ENCODE peak calls at places on chromosomes 4 and X, in six cellular contexts. C, D, M, S, I and Q are unnamed samples.

GRCh38 chrX:13029831-13030771 is 14.3 kb downstream of the FAM9C start:
- DNase-seq in D (no peak), M (no peak), S (no peak), C (peak; percentile 71), I (no peak), Q (no peak)

GRCh38 chrX:23779025-23779424 is 3.9 kb upstream of the SAT1 start:
- DNase-seq in C (no peak), M (no peak), S (peak; percentile 92), D (no peak), I (no peak), Q (peak; percentile 75)

GRCh38 chrX:134753185-134754008 is 95.1 kb upstream of the PLAC1 start:
- DNase-seq in I (no peak), S (peak; percentile 19), C (no peak), M (no peak), D (no peak), Q (peak; percentile 11)

GRCh38 chr4:61918507-61919462 is 718.7 kb downstream of the ADGRL3 start:
- DNase-seq in D (no peak), I (no peak), S (no peak), M (no peak), C (no peak), Q (no peak)

GRCh38 chrX:56728752-56729151 is 291 bp upstream of the NBDY start:
- DNase-seq in C (peak; percentile 43), I (no peak), M (no peak), S (peak; percentile 19), D (no peak), Q (no peak)

GRCh38 chr4:6076391-6076790 is 58.2 kb upstream of the C4orf50 start:
- DNase-seq in I (no peak), S (no peak), C (no peak), D (no peak), M (no peak), Q (no peak)

GRCh38 chrX:43618376-43619205 is 37.5 kb upstream of the MAOA start:
- DNase-seq in C (no peak), S (no peak), I (no peak), M (no peak), D (no peak), Q (no peak)

GRCh38 chr4:7787681-7788141 is 151.9 kb downstream of the AFAP1 start:
- DNase-seq in D (no peak), C (no peak), M (no peak), I (no peak), S (no peak), Q (no peak)

GRCh38 chr4:175386776-175387507 is 425.1 kb downstream of the GPM6A start:
- DNase-seq in I (no peak), S (no peak), C (no peak), D (no peak), M (no peak), Q (no peak)

GRCh38 chr4:184344435-184344834 is 126.8 kb upstream of the ENPP6 start:
- DNase-seq in D (no peak), I (no peak), S (no peak), M (peak; percentile 48), C (no peak), Q (no peak)
- H3K4me1 ChIP-seq in D (no peaks in the 10 kb centered on the region), I (peaks cover 55% of the 10 kb centered on the region), S (peaks cover 9% of the 10 kb centered on the region), M (peaks cover 61% of the 10 kb centered on the region), C (no peaks in the 10 kb centered on the region), Q (peaks cover 18% of the 10 kb centered on the region)

GRCh38 chr4:168607215-168607614 is 110.4 kb downstream of the PALLD start:
- DNase-seq in C (no peak), I (no peak), D (no peak), S (no peak), M (no peak), Q (no peak)

GRCh38 chr4:168601899-168602298 is 105.0 kb downstream of the PALLD start:
- DNase-seq in I (no peak), M (no peak), D (no peak), S (peak; percentile 53), C (no peak), Q (no peak)

GRCh38 chr4:168604496-168605373 is 107.9 kb downstream of the PALLD start:
- DNase-seq in I (no peak), C (no peak), D (peak; percentile 62), S (peak; percentile 91), M (no peak), Q (no peak)

GRCh38 chr4:168608771-168609170 is 111.9 kb downstream of the PALLD start:
- DNase-seq in S (no peak), I (no peak), M (no peak), C (no peak), D (no peak), Q (no peak)

GRCh38 chr4:168605411-168605810 is 108.6 kb downstream of the PALLD start:
- DNase-seq in I (no peak), D (no peak), C (no peak), M (no peak), S (peak; percentile 70), Q (no peak)
- H3K4me1 ChIP-seq in I (peaks cover 65% of the 10 kb centered on the region), D (no peaks in the 10 kb centered on the region), C (no peaks in the 10 kb centered on the region), M (peaks cover 32% of the 10 kb centered on the region), S (peaks cover 50% of the 10 kb centered on the region), Q (peaks cover 36% of the 10 kb centered on the region)

GRCh38 chr4:39044947-39045734 is 12.9 kb upstream of the TMEM156 start:
- DNase-seq in C (peak; percentile 43), M (no peak), S (peak; percentile 18), D (no peak), I (no peak), Q (peak; percentile 33)

GRCh38 chr4:39044364-39044946 is 12.2 kb upstream of the TMEM156 start:
- DNase-seq in S (peak; percentile 92), D (peak; percentile 82), I (peak; percentile 96), C (peak; percentile 89), M (peak; percentile 90), Q (peak; percentile 73)

GRCh38 chr4:39043058-39043696 is 11.0 kb upstream of the TMEM156 start:
- DNase-seq in M (no peak), D (no peak), C (no peak), S (peak; percentile 28), I (no peak), Q (no peak)

GRCh38 chr4:39043697-39044363 is 11.6 kb upstream of the TMEM156 start:
- DNase-seq in C (peak; percentile 6), S (peak; percentile 26), D (no peak), I (no peak), M (no peak), Q (no peak)

GRCh38 chr4:39042365-39042764 is 10.2 kb upstream of the TMEM156 start:
- DNase-seq in C (no peak), M (no peak), S (no peak), I (no peak), D (no peak), Q (no peak)
- H3K4me1 ChIP-seq in C (peaks cover 17% of the 10 kb centered on the region), M (peaks cover 9% of the 10 kb centered on the region), S (peaks cover 30% of the 10 kb centered on the region), I (peaks cover 21% of the 10 kb centered on the region), D (no peaks in the 10 kb centered on the region), Q (peaks cover 33% of the 10 kb centered on the region)

DNA sequence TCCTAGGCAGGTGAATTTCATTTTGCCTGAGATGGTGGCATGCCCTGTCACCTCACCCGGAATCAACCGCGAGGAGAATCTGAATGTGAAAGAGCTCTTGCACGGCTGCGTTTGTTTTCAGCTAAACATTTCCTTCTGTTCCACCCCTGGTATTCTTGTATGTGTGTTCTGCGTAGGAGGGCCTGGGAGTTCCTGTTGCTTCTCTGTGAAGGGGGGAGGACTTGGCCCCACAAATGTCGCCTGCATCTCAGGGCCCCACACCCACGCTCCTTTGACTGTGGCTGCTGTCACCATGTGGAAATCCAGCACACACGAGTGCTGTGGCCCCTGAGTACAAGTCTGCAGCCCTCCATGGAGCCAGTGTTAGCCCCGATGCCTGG is 45.8 kb upstream of the CLCN4 start:
- DNase-seq in D (no peak), I (no peak), C (peak; percentile 86), M (no peak), S (no peak), Q (no peak)
- H3K4me1 ChIP-seq in D (no peaks in the 10 kb centered on the region), I (peaks cover 71% of the 10 kb centered on the region), C (peaks cover 65% of the 10 kb centered on the region), M (peaks cover 16% of the 10 kb centered on the region), S (no peaks in the 10 kb centered on the region), Q (peaks cover 8% of the 10 kb centered on the region)

GRCh38 chr4:15757084-15757483 is 21.0 kb upstream of the CD38 start:
- DNase-seq in I (no peak), S (no peak), C (no peak), M (no peak), D (no peak), Q (no peak)
- H3K4me1 ChIP-seq in I (peaks cover 16% of the 10 kb centered on the region), S (peaks cover 11% of the 10 kb centered on the region), C (peaks cover 35% of the 10 kb centered on the region), M (peaks cover 17% of the 10 kb centered on the region), D (no peaks in the 10 kb centered on the region), Q (no peaks in the 10 kb centered on the region)

GRCh38 chr4:145527773-145528172 is 46.1 kb downstream of the SMAD1 start:
- DNase-seq in D (no peak), M (no peak), C (no peak), I (no peak), S (no peak), Q (no peak)
- H3K4me1 ChIP-seq in D (no peaks in the 10 kb centered on the region), M (peaks cover 31% of the 10 kb centered on the region), C (no peaks in the 10 kb centered on the region), I (peaks cover 37% of the 10 kb centered on the region), S (peaks cover 4% of the 10 kb centered on the region), Q (peaks cover 21% of the 10 kb centered on the region)

GRCh38 chrX:103535206-103535605 is 15.9 kb upstream of the RAB40A start:
- DNase-seq in C (no peak), I (no peak), M (no peak), S (no peak), D (no peak), Q (no peak)
- H3K4me1 ChIP-seq in C (no peaks in the 10 kb centered on the region), I (no peaks in the 10 kb centered on the region), M (no peaks in the 10 kb centered on the region), S (peaks cover 40% of the 10 kb centered on the region), D (no peaks in the 10 kb centered on the region), Q (peaks cover 17% of the 10 kb centered on the region)

GRCh38 chr4:88614058-88614457 is 21.8 kb downstream of the HERC3 start:
- DNase-seq in M (no peak), C (no peak), D (no peak), I (no peak), S (no peak), Q (no peak)
- H3K4me1 ChIP-seq in M (peaks cover 76% of the 10 kb centered on the region), C (peaks cover 61% of the 10 kb centered on the region), D (peaks cover 14% of the 10 kb centered on the region), I (peaks cover 67% of the 10 kb centered on the region), S (peaks cover 70% of the 10 kb centered on the region), Q (peaks cover 66% of the 10 kb centered on the region)

GRCh38 chr4:38935391-38936073 is 67.9 kb downstream of the FAM114A1 start:
- DNase-seq in C (no peak), S (no peak), D (no peak), M (no peak), I (no peak), Q (no peak)
- H3K4me1 ChIP-seq in C (no peaks in the 10 kb centered on the region), S (no peaks in the 10 kb centered on the region), D (no peaks in the 10 kb centered on the region), M (no peaks in the 10 kb centered on the region), I (no peaks in the 10 kb centered on the region), Q (no peaks in the 10 kb centered on the region)

GRCh38 chr4:96305030-96305429 is 465.1 kb downstream of the PDHA2 start:
- DNase-seq in S (no peak), I (no peak), D (no peak), M (no peak), C (no peak), Q (no peak)
- H3K4me1 ChIP-seq in S (no peaks in the 10 kb centered on the region), I (no peaks in the 10 kb centered on the region), D (no peaks in the 10 kb centered on the region), M (no peaks in the 10 kb centered on the region), C (no peaks in the 10 kb centered on the region), Q (no peaks in the 10 kb centered on the region)